ENCODE peak calls at places on chromosomes 1 and 21, in eight cellular contexts. One of them, this sample, is unnamed.

GRCh38 chr1:160905617-160905989 is 20.6 kb upstream of the ITLN1 start:
- DNase-seq in epithelial cell of esophagus: no peak
- DNase-seq in RWPE1: no peak
- DNase-seq in mucosa of descending colon: no peak
- DNase-seq in upper lobe of right lung: no peak
- DNase-seq in GM12878: no peak
- DNase-seq in fibroblast of mammary gland: no peak
- DNase-seq in adrenal gland: no peak
- DNase-seq in this sample: no peak

GRCh38 chr21:14850394-14850793 is 214.4 kb downstream of the NRIP1 start:
- DNase-seq in epithelial cell of esophagus: no peak
- DNase-seq in RWPE1: no peak
- DNase-seq in mucosa of descending colon: no peak
- DNase-seq in upper lobe of right lung: no peak
- DNase-seq in GM12878: no peak
- DNase-seq in fibroblast of mammary gland: peak
- DNase-seq in adrenal gland: no peak
- DNase-seq in this sample: no peak

GRCh38 chr1:113975211-113975895 is 3.9 kb upstream of the OLFML3 start:
- DNase-seq in epithelial cell of esophagus: no peak
- DNase-seq in RWPE1: no peak
- DNase-seq in mucosa of descending colon: no peak
- DNase-seq in upper lobe of right lung: no peak
- DNase-seq in GM12878: no peak
- DNase-seq in fibroblast of mammary gland: no peak
- DNase-seq in adrenal gland: no peak
- DNase-seq in this sample: no peak

GRCh38 chr1:163747261-163747660 is 425.5 kb downstream of the NUF2 start:
- DNase-seq in epithelial cell of esophagus: peak
- DNase-seq in RWPE1: no peak
- DNase-seq in mucosa of descending colon: no peak
- DNase-seq in upper lobe of right lung: no peak
- DNase-seq in GM12878: no peak
- DNase-seq in fibroblast of mammary gland: peak
- DNase-seq in adrenal gland: no peak
- DNase-seq in this sample: no peak

GRCh38 chr1:116330342-116330652 is 42.7 kb upstream of the ATP1A1 start:
- DNase-seq in epithelial cell of esophagus: no peak
- DNase-seq in RWPE1: no peak
- DNase-seq in mucosa of descending colon: no peak
- DNase-seq in upper lobe of right lung: no peak
- DNase-seq in GM12878: no peak
- DNase-seq in fibroblast of mammary gland: no peak
- DNase-seq in adrenal gland: no peak
- DNase-seq in this sample: no peak

GRCh38 chr1:225735252-225736149 is 42.1 kb upstream of the SRP9 start:
- DNase-seq in epithelial cell of esophagus: peak
- DNase-seq in RWPE1: peak
- DNase-seq in mucosa of descending colon: peak
- DNase-seq in upper lobe of right lung: peak
- DNase-seq in GM12878: no peak
- DNase-seq in fibroblast of mammary gland: peak
- DNase-seq in adrenal gland: peak
- DNase-seq in this sample: no peak

GRCh38 chr1:233945573-233945972 is 41.1 kb downstream of the SLC35F3 start:
- DNase-seq in epithelial cell of esophagus: peak
- DNase-seq in RWPE1: no peak
- DNase-seq in mucosa of descending colon: no peak
- DNase-seq in upper lobe of right lung: no peak
- DNase-seq in GM12878: peak
- DNase-seq in fibroblast of mammary gland: no peak
- DNase-seq in adrenal gland: no peak
- DNase-seq in this sample: no peak

GRCh38 chr1:5690291-5690690 is 301.9 kb downstream of the NPHP4 start:
- DNase-seq in epithelial cell of esophagus: no peak
- DNase-seq in RWPE1: no peak
- DNase-seq in mucosa of descending colon: no peak
- DNase-seq in upper lobe of right lung: no peak
- DNase-seq in GM12878: no peak
- DNase-seq in fibroblast of mammary gland: no peak
- DNase-seq in adrenal gland: no peak
- DNase-seq in this sample: no peak

GRCh38 chr1:226003502-226004170 is 4.5 kb upstream of the SDE2 start:
- DNase-seq in epithelial cell of esophagus: no peak
- DNase-seq in RWPE1: no peak
- DNase-seq in mucosa of descending colon: no peak
- DNase-seq in upper lobe of right lung: no peak
- DNase-seq in GM12878: no peak
- DNase-seq in fibroblast of mammary gland: no peak
- DNase-seq in adrenal gland: no peak
- DNase-seq in this sample: no peak

GRCh38 chr1:44251989-44252625 is 38.8 kb downstream of the DMAP1 start:
- DNase-seq in epithelial cell of esophagus: no peak
- DNase-seq in RWPE1: no peak
- DNase-seq in mucosa of descending colon: no peak
- DNase-seq in upper lobe of right lung: no peak
- DNase-seq in GM12878: no peak
- DNase-seq in fibroblast of mammary gland: no peak
- DNase-seq in adrenal gland: no peak
- DNase-seq in this sample: no peak

GRCh38 chr1:230977781-230978490 is 725 bp downstream of the TTC13 start:
- DNase-seq in epithelial cell of esophagus: peak
- DNase-seq in RWPE1: peak
- DNase-seq in mucosa of descending colon: peak
- DNase-seq in upper lobe of right lung: peak
- DNase-seq in GM12878: no peak
- DNase-seq in fibroblast of mammary gland: peak
- DNase-seq in adrenal gland: peak
- DNase-seq in this sample: peak

GRCh38 chr1:209924386-209924785 is 13.6 kb upstream of the SYT14 start:
- DNase-seq in epithelial cell of esophagus: no peak
- DNase-seq in RWPE1: no peak
- DNase-seq in mucosa of descending colon: no peak
- DNase-seq in upper lobe of right lung: no peak
- DNase-seq in GM12878: no peak
- DNase-seq in fibroblast of mammary gland: no peak
- DNase-seq in adrenal gland: no peak
- DNase-seq in this sample: no peak

GRCh38 chr1:226891846-226892533 is 21.6 kb downstream of the PSEN2 start:
- DNase-seq in epithelial cell of esophagus: peak
- DNase-seq in RWPE1: no peak
- DNase-seq in mucosa of descending colon: no peak
- DNase-seq in upper lobe of right lung: no peak
- DNase-seq in GM12878: no peak
- DNase-seq in fibroblast of mammary gland: peak
- DNase-seq in adrenal gland: no peak
- DNase-seq in this sample: no peak

GRCh38 chr21:46108827-46109226 is 10.9 kb downstream of the COL6A2 start:
- DNase-seq in epithelial cell of esophagus: no peak
- DNase-seq in RWPE1: no peak
- DNase-seq in mucosa of descending colon: peak
- DNase-seq in upper lobe of right lung: no peak
- DNase-seq in GM12878: no peak
- DNase-seq in fibroblast of mammary gland: no peak
- DNase-seq in adrenal gland: no peak
- DNase-seq in this sample: peak

GRCh38 chr1:7931446-7931812 is 9.2 kb downstream of the TNFRSF9 start:
- DNase-seq in epithelial cell of esophagus: no peak
- DNase-seq in RWPE1: no peak
- DNase-seq in mucosa of descending colon: no peak
- DNase-seq in upper lobe of right lung: no peak
- DNase-seq in GM12878: no peak
- DNase-seq in fibroblast of mammary gland: no peak
- DNase-seq in adrenal gland: no peak
- DNase-seq in this sample: no peak

GRCh38 chr1:199297174-199297573 is 658.3 kb downstream of the PTPRC start:
- DNase-seq in epithelial cell of esophagus: peak
- DNase-seq in RWPE1: no peak
- DNase-seq in mucosa of descending colon: no peak
- DNase-seq in upper lobe of right lung: no peak
- DNase-seq in GM12878: no peak
- DNase-seq in fibroblast of mammary gland: no peak
- DNase-seq in adrenal gland: no peak
- DNase-seq in this sample: no peak

GRCh38 chr21:46319192-46319591 is 4.5 kb downstream of the C21orf58 start:
- DNase-seq in epithelial cell of esophagus: no peak
- DNase-seq in RWPE1: no peak
- DNase-seq in mucosa of descending colon: no peak
- DNase-seq in upper lobe of right lung: no peak
- DNase-seq in GM12878: no peak
- DNase-seq in fibroblast of mammary gland: no peak
- DNase-seq in adrenal gland: no peak
- DNase-seq in this sample: no peak

GRCh38 chr1:159827102-159827490 is 423 bp downstream of the SLAMF8 start:
- DNase-seq in epithelial cell of esophagus: no peak
- DNase-seq in RWPE1: no peak
- DNase-seq in mucosa of descending colon: no peak
- DNase-seq in upper lobe of right lung: no peak
- DNase-seq in GM12878: no peak
- DNase-seq in fibroblast of mammary gland: no peak
- DNase-seq in adrenal gland: no peak
- DNase-seq in this sample: no peak

GRCh38 chr21:38439336-38439900 is 58.9 kb downstream of the ERG start:
- DNase-seq in epithelial cell of esophagus: no peak
- DNase-seq in RWPE1: no peak
- DNase-seq in mucosa of descending colon: no peak
- DNase-seq in upper lobe of right lung: no peak
- DNase-seq in GM12878: no peak
- DNase-seq in fibroblast of mammary gland: no peak
- DNase-seq in adrenal gland: no peak
- DNase-seq in this sample: no peak

GRCh38 chr1:41891403-41891896 is 27.3 kb downstream of the HIVEP3 start:
- DNase-seq in epithelial cell of esophagus: no peak
- DNase-seq in RWPE1: peak
- DNase-seq in mucosa of descending colon: peak
- DNase-seq in upper lobe of right lung: peak
- DNase-seq in GM12878: peak
- DNase-seq in fibroblast of mammary gland: no peak
- DNase-seq in adrenal gland: no peak
- DNase-seq in this sample: no peak
- TF ChIP-seq CTCF in epithelial cell of esophagus: no peak
- TF ChIP-seq CTCF in RWPE1: no peak
- TF ChIP-seq CTCF in mucosa of descending colon: no peak
- TF ChIP-seq CTCF in upper lobe of right lung: peak
- TF ChIP-seq CTCF in GM12878: peak
- TF ChIP-seq CTCF in fibroblast of mammary gland: no peak
- TF ChIP-seq CTCF in adrenal gland: no peak
- TF ChIP-seq CTCF in this sample: no peak

GRCh38 chr1:171666114-171666769 is 13.8 kb upstream of the MYOC start:
- DNase-seq in epithelial cell of esophagus: no peak
- DNase-seq in RWPE1: no peak
- DNase-seq in mucosa of descending colon: no peak
- DNase-seq in upper lobe of right lung: no peak
- DNase-seq in GM12878: no peak
- DNase-seq in fibroblast of mammary gland: no peak
- DNase-seq in adrenal gland: no peak
- DNase-seq in this sample: no peak

GRCh38 chr1:171663036-171663853 is 10.8 kb upstream of the MYOC start:
- DNase-seq in epithelial cell of esophagus: no peak
- DNase-seq in RWPE1: no peak
- DNase-seq in mucosa of descending colon: no peak
- DNase-seq in upper lobe of right lung: no peak
- DNase-seq in GM12878: no peak
- DNase-seq in fibroblast of mammary gland: no peak
- DNase-seq in adrenal gland: no peak
- DNase-seq in this sample: no peak

GRCh38 chr1:171664976-171665375 is 12.5 kb upstream of the MYOC start:
- DNase-seq in epithelial cell of esophagus: peak
- DNase-seq in RWPE1: no peak
- DNase-seq in mucosa of descending colon: no peak
- DNase-seq in upper lobe of right lung: no peak
- DNase-seq in GM12878: no peak
- DNase-seq in fibroblast of mammary gland: peak
- DNase-seq in adrenal gland: no peak
- DNase-seq in this sample: no peak

GRCh38 chr1:171661076-171661650 is 8.7 kb upstream of the MYOC start:
- DNase-seq in epithelial cell of esophagus: peak
- DNase-seq in RWPE1: no peak
- DNase-seq in mucosa of descending colon: no peak
- DNase-seq in upper lobe of right lung: no peak
- DNase-seq in GM12878: no peak
- DNase-seq in fibroblast of mammary gland: no peak
- DNase-seq in adrenal gland: no peak
- DNase-seq in this sample: no peak

DNA sequence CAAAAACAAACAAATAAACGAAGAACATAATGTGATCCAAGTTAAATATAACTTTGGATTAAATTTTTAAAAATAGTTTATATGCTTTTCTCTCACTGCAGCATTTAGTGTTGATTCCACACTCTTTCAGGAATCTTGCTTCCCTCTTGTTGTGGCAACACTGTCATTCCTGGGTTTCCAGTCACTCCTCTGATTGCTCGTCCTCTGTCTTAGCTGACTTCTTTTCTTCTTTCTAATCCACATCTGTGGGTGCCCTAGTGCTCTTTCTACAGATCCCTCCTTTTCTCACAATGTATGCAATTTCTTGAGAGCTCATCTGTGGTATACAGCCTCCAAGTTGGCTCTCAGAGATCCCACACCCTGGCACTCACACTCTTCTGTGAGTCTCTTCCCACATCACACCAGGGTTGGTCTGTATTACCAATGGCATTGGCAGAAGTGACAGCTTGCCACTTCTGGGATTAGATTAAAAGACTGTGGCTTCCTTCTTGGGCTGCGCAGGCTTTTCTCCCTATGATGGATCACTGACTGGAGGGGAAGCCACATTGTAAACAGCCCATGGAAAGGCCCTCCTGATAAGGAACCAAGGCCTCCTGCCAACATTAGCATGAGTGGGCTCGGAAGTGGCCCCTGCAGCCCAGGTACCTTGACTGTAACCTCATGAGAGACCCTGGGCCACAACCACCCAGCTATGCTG is 11.5 kb upstream of the MYOC start:
- DNase-seq in epithelial cell of esophagus: no peak
- DNase-seq in RWPE1: no peak
- DNase-seq in mucosa of descending colon: no peak
- DNase-seq in upper lobe of right lung: no peak
- DNase-seq in GM12878: no peak
- DNase-seq in fibroblast of mammary gland: peak
- DNase-seq in adrenal gland: no peak
- DNase-seq in this sample: no peak
- TF ChIP-seq CTCF in epithelial cell of esophagus: no peak
- TF ChIP-seq CTCF in RWPE1: no peak
- TF ChIP-seq CTCF in mucosa of descending colon: no peak
- TF ChIP-seq CTCF in upper lobe of right lung: no peak
- TF ChIP-seq CTCF in GM12878: no peak
- TF ChIP-seq CTCF in fibroblast of mammary gland: no peak
- TF ChIP-seq CTCF in adrenal gland: no peak
- TF ChIP-seq CTCF in this sample: no peak

GRCh38 chr1:79259390-79260336 is 253.1 kb upstream of the ADGRL4 start:
- DNase-seq in epithelial cell of esophagus: peak
- DNase-seq in RWPE1: peak
- DNase-seq in mucosa of descending colon: no peak
- DNase-seq in upper lobe of right lung: no peak
- DNase-seq in GM12878: no peak
- DNase-seq in fibroblast of mammary gland: peak
- DNase-seq in adrenal gland: no peak
- DNase-seq in this sample: no peak
- TF ChIP-seq CTCF in epithelial cell of esophagus: peak
- TF ChIP-seq CTCF in RWPE1: peak
- TF ChIP-seq CTCF in mucosa of descending colon: no peak
- TF ChIP-seq CTCF in upper lobe of right lung: peak
- TF ChIP-seq CTCF in GM12878: peak
- TF ChIP-seq CTCF in fibroblast of mammary gland: peak
- TF ChIP-seq CTCF in adrenal gland: no peak
- TF ChIP-seq CTCF in this sample: peak

GRCh38 chr1:248695451-248696132 is 7.0 kb downstream of the OR14I1 start:
- DNase-seq in epithelial cell of esophagus: peak
- DNase-seq in RWPE1: no peak
- DNase-seq in mucosa of descending colon: no peak
- DNase-seq in upper lobe of right lung: no peak
- DNase-seq in GM12878: no peak
- DNase-seq in fibroblast of mammary gland: peak
- DNase-seq in adrenal gland: no peak
- DNase-seq in this sample: no peak
- TF ChIP-seq CTCF in epithelial cell of esophagus: no peak
- TF ChIP-seq CTCF in RWPE1: no peak
- TF ChIP-seq CTCF in mucosa of descending colon: no peak
- TF ChIP-seq CTCF in upper lobe of right lung: no peak
- TF ChIP-seq CTCF in GM12878: no peak
- TF ChIP-seq CTCF in fibroblast of mammary gland: no peak
- TF ChIP-seq CTCF in adrenal gland: no peak
- TF ChIP-seq CTCF in this sample: no peak

This sample was measured in progenitor cell of endocrine pancreas.